ENCODE peak calls at places on chromosomes 5 and 9, in five cellular contexts. Q is fibroblast of lung, M is GM12878, X is mammary epithelial cell, T is neural progenitor cell. I is an unnamed sample.

GRCh38 chr9:136648746-136649145 is 14.0 kb upstream of the EGFL7 start:
- DNase-seq in Q (no peak), X (no peak), T (no peak), M (no peak), I (no peak)

GRCh38 chr5:56278267-56278826 is 45.2 kb upstream of the ANKRD55 start:
- DNase-seq in M (no peak), X (no peak), Q (peak), T (peak), I (no peak)

GRCh38 chr9:115517335-115518075 is 399.5 kb upstream of the TNC start:
- DNase-seq in X (no peak), M (no peak), Q (peak), T (no peak), I (no peak)

GRCh38 chr9:21943464-21943863 is 50.7 kb downstream of the CDKN2A start:
- DNase-seq in T (no peak), X (no peak), Q (no peak), M (no peak), I (no peak)

GRCh38 chr9:27151693-27152397 is 42.8 kb downstream of the TEK start:
- DNase-seq in M (no peak), X (peak), T (no peak), Q (peak), I (no peak)

GRCh38 chr9:104872959-104873850 is 54.8 kb downstream of the ABCA1 start:
- DNase-seq in Q (peak), T (no peak), M (no peak), X (peak), I (no peak)

GRCh38 chr5:160651682-160652645 is 200.0 kb downstream of the ATP10B start:
- DNase-seq in X (no peak), M (no peak), Q (no peak), T (no peak), I (no peak)

GRCh38 chr9:1514733-1515363 is 464.7 kb downstream of the DMRT2 start:
- DNase-seq in M (no peak), X (no peak), Q (no peak), T (no peak), I (no peak)

GRCh38 chr9:127771570-127772189 is 6.8 kb downstream of the SH2D3C start:
- DNase-seq in M (no peak), Q (no peak), T (no peak), X (no peak), I (no peak)

GRCh38 chr5:65034029-65034781 is 265.5 kb downstream of the CWC27 start:
- DNase-seq in X (no peak), Q (peak), M (no peak), T (no peak), I (no peak)

GRCh38 chr5:82092-82491 is 9.9 kb upstream of the PLEKHG4B start:
- DNase-seq in M (no peak), T (peak), X (no peak), Q (no peak), I (no peak)

GRCh38 chr5:31237159-31237558 is 43.7 kb downstream of the CDH6 start:
- DNase-seq in M (no peak), T (no peak), X (no peak), Q (peak), I (peak)

GRCh38 chr5:53366245-53366644 is 114.2 kb upstream of the FST start:
- DNase-seq in T (no peak), M (no peak), X (peak), Q (no peak), I (no peak)

GRCh38 chr5:5953641-5954040 is 424.7 kb downstream of the MED10 start:
- DNase-seq in Q (no peak), M (no peak), X (no peak), T (no peak), I (no peak)

GRCh38 chr9:111456536-111456935 is 27.6 kb downstream of the ECPAS start:
- DNase-seq in T (no peak), X (no peak), M (no peak), Q (peak), I (no peak)

GRCh38 chr5:160188151-160188967 is 40.9 kb upstream of the FABP6 start:
- DNase-seq in Q (peak), X (no peak), T (peak), M (no peak), I (peak)

GRCh38 chr9:96565684-96566360 is 53.8 kb downstream of the CDC14B start:
- DNase-seq in T (peak), X (peak), Q (peak), M (no peak), I (no peak)

GRCh38 chr5:44958943-44959342 is 150.2 kb downstream of the MRPS30 start:
- DNase-seq in Q (no peak), T (no peak), X (no peak), M (no peak), I (no peak)

GRCh38 chr5:76606665-76607064 is 16.5 kb downstream of the F2RL2 start:
- DNase-seq in X (no peak), M (no peak), T (no peak), Q (no peak), I (no peak)

GRCh38 chr9:121322737-121323448 is 47.2 kb downstream of the STOM start:
- DNase-seq in Q (no peak), T (no peak), M (no peak), X (no peak), I (no peak)
- H3K27ac ChIP-seq in Q (peak), T (no peak), M (no peak), X (peak), I (no peak)

GRCh38 chr9:97740848-97741821 is 44.0 kb upstream of the XPA start:
- DNase-seq in Q (peak), X (peak), M (no peak), T (peak), I (peak)
- TF ChIP-seq EZH2 in Q (no peak), X (no peak), M (no peak), T (peak), I (no peak)

DNA sequence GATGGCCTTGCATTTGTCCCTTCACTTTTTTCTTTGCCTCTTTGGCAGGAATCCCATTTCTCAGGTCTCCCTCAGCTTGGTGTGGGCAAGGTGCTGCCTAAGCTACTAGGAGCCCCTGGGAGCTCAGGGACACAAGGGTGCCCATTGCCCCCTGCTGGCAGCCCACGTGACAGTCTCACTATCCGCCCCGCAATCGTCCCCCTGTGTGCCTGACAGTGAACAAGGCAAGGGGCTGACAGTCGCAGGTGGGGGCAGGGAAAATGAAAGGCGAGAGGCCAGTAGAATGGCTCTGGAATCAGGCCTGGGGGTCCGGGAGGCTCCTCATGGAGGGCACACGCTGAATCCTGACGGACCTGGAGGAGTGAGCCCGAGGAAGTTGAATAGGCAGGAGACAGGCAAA is 2.0 kb upstream of the PCDH12 start:
- DNase-seq in X (no peak), Q (no peak), T (peak), M (no peak), I (no peak)
- TF ChIP-seq CTCF in X (peak), Q (peak), T (no peak), M (peak), I (peak)

DNA sequence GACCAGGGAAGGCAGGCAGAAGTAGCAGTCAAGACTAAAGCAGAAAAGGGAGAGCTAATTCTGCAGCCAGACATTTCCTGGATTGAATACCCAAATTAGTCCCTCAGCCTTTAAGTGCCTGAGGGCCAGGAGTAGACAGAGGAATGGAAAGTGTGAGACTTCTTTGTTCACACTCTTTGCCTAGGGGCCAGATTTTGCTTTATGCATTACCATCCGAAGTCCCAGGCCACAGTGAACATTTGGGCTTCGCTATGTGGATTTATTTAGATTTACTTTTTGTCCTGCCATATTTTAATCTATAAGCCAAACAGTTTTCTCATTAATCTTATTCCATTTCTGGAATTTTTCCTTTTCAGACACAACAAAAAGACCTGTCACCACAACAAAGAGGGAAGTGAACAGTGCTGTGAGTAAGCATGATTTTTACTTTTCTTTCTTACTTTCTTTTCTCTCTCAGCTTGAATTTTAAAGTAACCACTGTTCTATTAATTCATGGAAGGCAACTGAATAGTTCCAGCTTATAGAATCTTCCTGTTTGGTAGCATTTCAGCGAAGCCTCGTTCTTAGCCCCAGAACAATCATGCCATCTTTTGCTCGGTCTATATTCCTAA is 52.6 kb downstream of the PDCD1LG2 start:
- DNase-seq in Q (no peak), T (no peak), M (no peak), X (peak), I (no peak)
- H3K27ac ChIP-seq in Q (no peak), T (no peak), M (peak), X (peak), I (no peak)

GRCh38 chr5:139863361-139863760 is 67.8 kb downstream of the PSD2 start:
- DNase-seq in Q (peak), T (no peak), M (no peak), X (peak), I (no peak)

GRCh38 chr5:139862313-139862712 is 66.7 kb downstream of the PSD2 start:
- DNase-seq in M (peak), T (no peak), X (peak), Q (peak), I (peak)

GRCh38 chr5:139862803-139863202 is 67.2 kb downstream of the PSD2 start:
- DNase-seq in Q (no peak), X (no peak), T (peak), M (no peak), I (no peak)

GRCh38 chr5:139864716-139865483 is 69.3 kb downstream of the PSD2 start:
- DNase-seq in T (no peak), X (no peak), M (no peak), Q (no peak), I (no peak)

DNA sequence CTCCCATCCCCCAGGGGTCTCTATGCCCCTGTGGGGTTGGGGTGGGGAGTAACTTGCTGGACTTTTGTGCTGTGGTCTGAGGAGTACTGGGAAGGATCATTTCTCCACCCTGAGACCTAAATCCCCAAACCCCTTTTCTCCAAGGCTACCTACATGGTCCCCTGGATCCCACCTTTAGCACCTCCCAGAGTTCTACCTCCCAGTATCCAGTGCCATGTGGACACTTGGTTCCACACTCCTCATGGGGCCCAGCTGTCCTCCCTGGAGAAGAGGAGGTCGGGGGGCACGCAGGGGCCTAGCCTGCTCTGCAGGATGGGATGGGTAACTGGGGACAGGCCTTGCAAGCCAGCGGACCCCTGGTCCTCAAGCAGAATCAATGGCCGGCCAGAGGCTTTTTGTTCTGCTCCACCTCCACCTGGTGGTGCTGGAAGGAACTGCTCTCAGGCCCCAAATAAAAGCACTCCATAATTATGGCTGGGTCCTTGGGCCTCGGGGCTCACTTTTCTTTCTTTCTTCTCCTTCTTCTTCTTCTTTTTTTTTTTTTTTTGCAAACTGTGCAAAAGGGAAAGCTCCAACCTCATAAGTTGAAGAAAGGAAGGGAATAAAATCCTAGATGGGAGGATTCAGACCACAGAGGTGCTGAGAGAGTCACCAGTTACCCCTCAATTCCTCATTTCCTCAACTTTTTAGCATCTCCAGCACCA is 68.4 kb downstream of the PSD2 start:
- DNase-seq in T (peak), M (no peak), Q (peak), X (peak), I (peak)
- TF ChIP-seq EZH2 in T (no peak), M (no peak), Q (no peak), X (no peak), I (no peak)

GRCh38 chr5:171365351-171365750 is 22.3 kb upstream of the NPM1 start:
- DNase-seq in Q (peak), M (no peak), T (peak), X (no peak), I (peak)
- TF ChIP-seq CTCF in Q (no peak), M (peak), T (peak), X (no peak), I (peak)

GRCh38 chr5:141192110-141192725 is at the start of gene PCDHB10:
- DNase-seq in X (peak), T (peak), Q (peak), M (no peak), I (peak)

GRCh38 chr5:141182248-141182647 is at the start of gene PCDHB16:
- DNase-seq in Q (peak), X (peak), T (peak), M (no peak), I (peak)

GRCh38 chr5:141186897-141187512 is at the start of gene PCDHB9:
- DNase-seq in Q (peak), M (no peak), X (peak), T (peak), I (peak)
- H3K27ac ChIP-seq in Q (no peak), M (no peak), X (no peak), T (no peak), I (peak)

DNA sequence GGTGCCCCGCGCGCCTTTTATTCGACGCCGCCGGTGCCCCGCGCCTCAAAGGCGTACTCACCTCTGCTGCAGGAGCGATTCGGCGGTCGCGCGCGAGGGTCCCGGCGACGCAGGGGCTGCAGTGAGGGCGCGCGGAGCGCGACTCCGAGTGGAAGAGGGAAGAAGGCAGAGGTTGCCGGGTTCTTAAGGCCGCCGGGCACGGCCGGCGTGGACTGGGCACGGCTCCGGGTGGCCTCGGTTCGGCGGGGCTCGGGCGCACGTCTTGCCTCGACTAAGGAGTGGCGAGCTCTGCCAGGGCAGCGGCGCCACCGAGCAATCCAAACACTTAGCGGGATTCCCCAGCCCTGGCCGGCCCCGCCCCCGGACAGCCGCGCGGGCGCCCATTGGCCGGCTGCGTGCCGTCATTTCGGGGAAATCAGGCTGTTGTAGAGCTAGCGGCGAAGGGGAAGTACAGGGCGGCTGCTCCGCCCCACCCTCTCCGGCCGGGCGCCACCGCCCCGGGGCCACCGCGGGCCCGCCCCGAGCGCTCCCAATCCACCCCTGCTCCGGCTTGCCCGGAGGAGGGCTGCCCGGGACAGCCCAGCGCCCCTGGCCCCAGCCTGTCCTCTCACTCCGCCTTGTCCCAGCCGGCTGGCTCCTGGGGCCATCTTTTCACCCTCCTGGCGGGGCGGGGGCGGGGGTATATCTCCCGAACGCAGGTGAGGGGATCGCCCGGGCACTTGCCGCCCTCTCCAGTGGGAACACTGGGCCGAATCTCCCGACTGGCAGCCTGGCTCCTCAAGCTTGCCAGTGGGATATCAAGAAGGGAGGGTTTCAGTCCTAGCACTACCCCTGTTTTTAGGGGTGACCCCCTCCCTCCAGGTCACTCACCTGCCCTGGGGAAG is at the start of gene IRF1:
- DNase-seq in X (peak), M (no peak), Q (peak), T (peak), I (peak)
- TF ChIP-seq EZH2 in X (no peak), M (no peak), Q (no peak), T (peak), I (no peak)

GRCh38 chr5:150154618-150155134 is 969 bp downstream of the PDGFRB start:
- DNase-seq in Q (no peak), X (no peak), M (no peak), T (no peak), I (peak)
- TF ChIP-seq CTCF in Q (no peak), X (no peak), M (no peak), T (no peak), I (no peak)

GRCh38 chr9:109974918-109975276 is 194.9 kb downstream of the PALM2AKAP2 start:
- DNase-seq in Q (no peak), T (no peak), M (no peak), X (no peak), I (no peak)

GRCh38 chr9:109974143-109974917 is 194.3 kb downstream of the PALM2AKAP2 start:
- DNase-seq in X (no peak), Q (no peak), M (peak), T (no peak), I (no peak)

GRCh38 chr9:109975574-109976327 is 195.8 kb downstream of the PALM2AKAP2 start:
- DNase-seq in Q (peak), X (no peak), M (no peak), T (no peak), I (no peak)

GRCh38 chr9:109977521-109977920 is 197.5 kb downstream of the PALM2AKAP2 start:
- DNase-seq in M (no peak), T (no peak), Q (no peak), X (no peak), I (no peak)

GRCh38 chr9:109976328-109976702 is 196.3 kb downstream of the PALM2AKAP2 start:
- DNase-seq in T (no peak), M (no peak), Q (no peak), X (no peak), I (no peak)
- H3K27ac ChIP-seq in T (no peak), M (no peak), Q (no peak), X (no peak), I (no peak)